ENCODE peak calls at places on chromosomes 6 and 20, in eight cellular contexts. P is occipital lobe, R is Ammon's horn, I is NCI-H774, Y is endothelial cell, B is A549, K is activated gamma-delta T cell treated with Interleukin-2 at 50 U/mL for 16 hours, L is T-helper 1 cell. W is an unnamed sample.

GRCh38 chr6:14721103-14721758 is 524.6 kb upstream of the JARID2 start:
- DNase-seq in L (no peak), B (peak; percentile 39), I (peak; percentile 12), R (peak; percentile 34), K (no peak), Y (peak; percentile 8), P (no peak), W (no peak)

GRCh38 chr20:17992847-17993508 is 24.2 kb downstream of the MGME1 start:
- DNase-seq in Y (no peak), K (no peak), B (no peak), I (no peak), R (no peak), L (no peak), P (no peak), W (no peak)

GRCh38 chr6:129893513-129894098 is 32.5 kb upstream of the TMEM244 start:
- DNase-seq in B (peak; percentile 11), I (no peak), R (no peak), K (no peak), Y (no peak), P (no peak), L (no peak), W (no peak)

GRCh38 chr6:124158024-124158423 is 354.4 kb downstream of the NKAIN2 start:
- DNase-seq in Y (no peak), I (no peak), K (no peak), R (no peak), B (no peak), P (no peak), L (no peak), W (no peak)

GRCh38 chr6:28737750-28738395 is 185.9 kb downstream of the TRIM27 start:
- DNase-seq in Y (no peak), P (no peak), R (no peak), K (no peak), I (no peak), B (no peak), L (no peak), W (no peak)

GRCh38 chr6:147033267-147033666 is 170.9 kb upstream of the STXBP5 start:
- DNase-seq in I (no peak), Y (no peak), R (no peak), B (no peak), L (no peak), K (no peak), P (no peak), W (no peak)

GRCh38 chr6:142821860-142822259 is 123.1 kb downstream of the HIVEP2 start:
- DNase-seq in Y (no peak), I (no peak), R (no peak), P (no peak), K (no peak), B (no peak), L (no peak), W (no peak)

GRCh38 chr6:139588076-139588639 is 213.7 kb upstream of the CITED2 start:
- DNase-seq in R (no peak), I (peak; percentile 85), Y (no peak), L (no peak), B (no peak), K (no peak), P (no peak), W (no peak)

GRCh38 chr6:83270971-83271714 is 78.0 kb downstream of the RWDD2A start:
- DNase-seq in Y (no peak), P (no peak), I (no peak), R (no peak), B (no peak), K (no peak), L (no peak), W (no peak)

GRCh38 chr20:44019638-44020335 is 105.1 kb downstream of the TOX2 start:
- DNase-seq in R (no peak), B (no peak), K (peak; percentile 34), L (no peak), I (no peak), Y (no peak), P (no peak), W (no peak)

GRCh38 chr6:133952815-133953633 is at the start of gene TBPL1:
- DNase-seq in Y (peak; percentile 93), L (peak; percentile 83), R (peak; percentile 98), B (peak; percentile 96), I (peak; percentile 99), K (peak; percentile 91), P (peak; percentile 96), W (peak; percentile 87)

GRCh38 chr6:63372951-63373533 is 53.3 kb upstream of the LGSN start:
- DNase-seq in I (no peak), P (no peak), R (no peak), L (no peak), B (peak; percentile 10), Y (no peak), K (no peak), W (no peak)

GRCh38 chr6:4516206-4516605 is 260.0 kb upstream of the CDYL start:
- DNase-seq in L (no peak), Y (no peak), R (no peak), P (no peak), B (no peak), I (no peak), K (no peak), W (no peak)

GRCh38 chr20:31674895-31675827 is 37.4 kb downstream of the COX4I2 start:
- DNase-seq in R (peak; percentile 86), Y (peak; percentile 55), L (peak; percentile 46), P (peak; percentile 54), K (peak; percentile 60), B (no peak), I (no peak), W (peak; percentile 41)

GRCh38 chr6:74357329-74357728 is 661.3 kb downstream of the CD109 start:
- DNase-seq in Y (no peak), L (no peak), B (no peak), K (no peak), P (no peak), R (no peak), I (no peak), W (no peak)

GRCh38 chr6:166003569-166003968 is 164.1 kb downstream of the TBXT start:
- DNase-seq in I (no peak), L (no peak), R (no peak), K (no peak), P (no peak), B (no peak), Y (no peak), W (no peak)

GRCh38 chr20:9510926-9511325 is 3.5 kb upstream of the LAMP5 start:
- DNase-seq in L (no peak), K (no peak), B (no peak), R (no peak), Y (no peak), I (no peak), P (no peak), W (no peak)

GRCh38 chr6:119234941-119235340 is 114.6 kb downstream of the MAN1A1 start:
- DNase-seq in Y (no peak), R (no peak), L (no peak), P (no peak), I (no peak), B (no peak), K (no peak), W (no peak)